ENCODE peak calls at places on chromosomes 4 and X, in five cellular contexts. E, C, Z, K and Q are unnamed samples.

GRCh38 chrX:132651411-132652086 is 162.7 kb upstream of the MBNL3 start:
- DNase-seq in K (no peak), E (no peak), Z (peak), C (no peak), Q (no peak)

GRCh38 chrX:24081661-24082154 is 27.0 kb downstream of the EIF2S3 start:
- DNase-seq in Z (peak), C (peak), E (peak), K (peak), Q (no peak)

GRCh38 chr4:168604496-168605373 is 107.9 kb downstream of the PALLD start:
- DNase-seq in Z (peak), E (peak), K (no peak), C (no peak), Q (no peak)

GRCh38 chrX:48966796-48967579 is 4.7 kb downstream of the KCND1 start:
- DNase-seq in Z (no peak), C (no peak), K (no peak), E (no peak), Q (no peak)

GRCh38 chrX:66672106-66672505 is 33.2 kb upstream of the EDA2R start:
- DNase-seq in K (no peak), C (no peak), E (peak), Z (no peak), Q (no peak)

GRCh38 chrX:138946941-138947340 is 235.4 kb upstream of the FGF13 start:
- DNase-seq in C (no peak), E (no peak), K (no peak), Z (no peak), Q (no peak)

GRCh38 chr4:143359794-143360193 is 23.1 kb downstream of the GAB1 start:
- DNase-seq in K (no peak), Z (no peak), C (no peak), E (no peak), Q (no peak)

GRCh38 chrX:68415289-68415688 is 18.0 kb downstream of the OPHN1 start:
- DNase-seq in C (peak), K (peak), Z (no peak), E (no peak), Q (no peak)

DNA sequence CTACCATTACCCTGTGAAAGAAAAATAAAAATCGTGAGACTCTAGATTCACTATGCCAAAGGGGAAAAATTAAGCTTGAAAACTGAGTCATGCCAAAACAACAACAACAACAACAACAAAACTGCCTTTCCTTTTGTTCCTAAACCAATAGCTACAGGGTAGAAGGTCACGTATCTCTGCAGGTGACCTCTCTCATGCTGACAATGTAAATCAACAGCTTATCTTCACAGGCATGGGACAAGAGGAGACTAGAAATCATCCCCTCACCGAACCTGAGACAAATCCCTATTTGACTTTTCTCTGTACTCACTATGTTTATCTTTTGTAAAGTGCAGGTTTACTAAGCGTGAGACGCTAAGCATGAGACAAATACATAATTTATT is 20.5 kb upstream of the AADAT start:
- DNase-seq in C (no peak), E (no peak), Z (peak), K (no peak), Q (no peak)
- H3K4me3 ChIP-seq in C (no peak), E (no peak), Z (peak), K (no peak), Q (no peak)

GRCh38 chr4:56858302-56858644 is 36.8 kb upstream of the SPINK2 start:
- DNase-seq in C (no peak), Z (no peak), K (no peak), E (no peak), Q (no peak)

GRCh38 chr4:56861365-56861764 is 39.9 kb upstream of the SPINK2 start:
- DNase-seq in E (no peak), C (no peak), K (no peak), Z (peak), Q (no peak)

GRCh38 chr4:56860781-56861180 is 39.3 kb upstream of the SPINK2 start:
- DNase-seq in E (no peak), C (no peak), Z (no peak), K (no peak), Q (no peak)

GRCh38 chr4:56857601-56858301 is 36.2 kb upstream of the SPINK2 start:
- DNase-seq in K (no peak), E (no peak), C (no peak), Z (no peak), Q (no peak)

GRCh38 chr4:56859841-56860240 is 38.3 kb upstream of the SPINK2 start:
- DNase-seq in Z (no peak), E (no peak), K (no peak), C (no peak), Q (no peak)
- TF ChIP-seq CTCF in Z (no peak), E (no peak), K (no peak), C (no peak), Q (no peak)

DNA sequence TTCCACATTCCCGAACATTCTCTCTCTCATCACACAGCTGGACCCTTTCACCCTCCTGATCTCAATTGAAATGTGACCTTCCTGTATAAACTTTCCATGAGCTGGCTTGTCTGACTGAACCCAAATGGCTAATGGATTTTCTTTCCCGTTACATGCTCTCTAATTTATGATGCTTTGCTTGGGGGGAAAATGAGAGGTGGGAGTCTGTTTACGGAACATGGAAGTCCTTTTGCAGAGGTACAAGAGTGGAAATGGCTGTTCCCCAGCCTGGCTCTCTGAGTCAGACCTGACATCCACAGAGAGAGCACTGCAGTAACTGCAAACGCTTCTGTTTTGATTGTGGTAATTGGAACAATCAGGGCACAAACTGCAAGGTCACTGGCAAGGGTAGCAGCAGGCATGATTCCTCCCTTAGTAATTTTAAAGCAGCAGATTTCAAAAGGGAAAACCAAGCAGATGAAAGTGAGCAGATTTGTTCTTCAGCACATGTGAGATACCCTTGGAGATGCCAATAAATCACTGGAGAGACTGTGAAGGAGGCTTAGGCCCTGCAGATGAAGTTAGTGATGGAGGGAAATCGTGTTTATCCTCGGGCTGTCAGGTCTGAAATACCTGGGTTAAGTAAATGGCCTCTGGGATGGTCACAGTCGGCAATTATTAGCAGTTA is 83.9 kb downstream of the SNCA start:
- DNase-seq in C (no peak), Z (no peak), K (no peak), E (peak), Q (peak)
- H3K4me3 ChIP-seq in C (no peak), Z (no peak), K (no peak), E (no peak), Q (peak)

GRCh38 chr4:52995341-52996030 is 133.4 kb downstream of the RASL11B start:
- DNase-seq in Z (no peak), E (no peak), C (no peak), K (no peak), Q (no peak)
- TF ChIP-seq CTCF in Z (no peak), E (no peak), C (no peak), K (no peak), Q (no peak)

DNA sequence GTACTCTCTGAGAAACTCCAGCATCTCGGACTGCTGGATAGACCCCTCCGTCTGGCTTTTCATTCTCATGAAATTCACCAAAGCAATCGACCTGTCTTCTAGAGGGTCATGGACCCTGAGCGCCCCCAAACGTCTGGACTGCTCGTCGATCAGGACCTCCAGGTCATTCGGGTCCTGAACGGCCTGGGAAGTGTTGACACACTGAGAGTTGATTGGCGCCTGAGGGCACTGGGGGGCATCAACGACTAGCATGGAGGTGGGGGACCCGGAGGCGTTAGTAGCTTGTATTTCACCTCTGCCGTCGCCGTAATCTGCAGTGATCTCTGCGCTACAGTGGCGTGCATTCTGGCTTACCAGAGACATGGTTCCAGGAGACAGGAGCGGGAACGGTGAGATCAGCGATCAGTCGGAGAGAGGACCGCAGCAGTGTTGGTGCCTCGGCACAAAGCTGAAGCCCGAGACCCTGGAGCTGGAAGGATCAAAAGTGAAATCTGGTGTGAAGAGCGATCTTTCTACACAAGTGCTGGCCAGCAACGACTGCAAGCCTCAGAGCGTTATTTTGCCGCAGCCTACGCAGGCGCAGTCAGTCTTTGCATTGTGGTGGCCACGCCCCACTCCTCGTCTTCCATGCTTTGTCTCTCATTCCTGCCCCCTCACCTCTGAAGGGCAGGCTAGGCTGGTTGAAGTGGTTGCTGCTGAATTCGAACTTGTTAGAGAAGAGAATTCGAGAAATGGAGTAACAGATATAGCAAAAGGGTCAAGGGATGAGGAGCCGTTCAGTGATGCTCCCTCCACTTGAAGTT is at the start of gene MAGEE2:
- DNase-seq in C (peak), K (peak), E (no peak), Z (no peak), Q (no peak)
- H3K4me3 ChIP-seq in C (peak), K (peak), E (no peak), Z (no peak), Q (no peak)

GRCh38 chrX:149881081-149881711 is at the start of gene MAGEA8:
- DNase-seq in E (no peak), K (no peak), C (no peak), Z (peak), Q (no peak)
- TF ChIP-seq CTCF in E (no peak), K (no peak), C (no peak), Z (peak), Q (no peak)

DNA sequence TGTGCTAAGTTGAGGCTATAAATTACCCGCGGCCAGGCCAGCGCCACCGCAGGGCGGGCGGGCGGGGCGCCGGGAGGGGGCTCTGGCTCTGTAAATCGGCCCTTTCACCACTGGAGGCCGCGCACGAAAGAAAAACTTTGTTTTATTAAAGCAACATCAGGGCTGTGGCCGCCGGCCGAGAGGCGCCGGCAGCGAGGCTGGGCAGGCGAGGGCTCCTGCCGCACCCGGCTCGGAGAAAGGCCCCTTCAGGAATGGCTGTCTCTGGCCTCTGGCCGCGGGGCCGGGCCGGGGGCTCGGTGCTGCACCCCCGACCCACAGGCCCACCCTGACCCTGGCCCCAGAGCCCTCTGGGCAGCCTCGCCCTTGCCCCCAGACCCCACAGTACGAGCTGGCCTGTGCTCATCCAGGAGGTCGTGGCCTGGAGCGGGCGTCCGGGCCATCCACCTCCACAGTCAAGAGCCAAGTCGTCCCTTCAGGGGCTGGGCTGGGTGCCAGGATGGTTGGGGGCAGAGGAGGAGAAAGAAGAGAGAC is 29.5 kb upstream of the FGFR3 start:
- DNase-seq in E (peak), Z (peak), C (no peak), K (no peak), Q (no peak)
- H3K4me3 ChIP-seq in E (peak), Z (no peak), C (peak), K (no peak), Q (no peak)